ENCODE peak calls at places on chromosomes 1 and 21, in ten cellular contexts. G is adrenal gland, I is heart left ventricle, Z is HCT116, C is prostate gland, H is thyroid gland, T is ovary, N is testis, X is IMR-90, P is Peyer's patch. D is an unnamed sample.
A peak's percentile ranks its signal among the peaks of the same experiment; 100 is the strongest.

GRCh38 chr1:30413606-30414005 is 309.8 kb downstream of the MATN1 start:
- DNase-seq in X (no peak), T (no peak), I (peak; percentile 9), H (no peak), G (no peak), C (no peak), P (no peak), Z (no peak), N (no peak), D (no peak)

GRCh38 chr1:226457307-226457712 is 49.4 kb upstream of the PARP1 start:
- DNase-seq in C (no peak), N (no peak), Z (no peak), P (peak; percentile 54), G (no peak), X (no peak), I (no peak), T (no peak), H (no peak), D (peak; percentile 16)

GRCh38 chr1:241990040-241990439 is 8.9 kb downstream of the MAP1LC3C start:
- DNase-seq in X (peak; percentile 82), Z (peak; percentile 76), I (peak; percentile 72), G (peak; percentile 95), H (peak; percentile 73), P (peak; percentile 36), C (no peak), N (peak; percentile 75), T (peak; percentile 91), D (no peak)

GRCh38 chr1:22376976-22377375 is 74.7 kb upstream of the ZBTB40 start:
- DNase-seq in T (no peak), C (no peak), X (no peak), H (no peak), Z (no peak), N (no peak), G (peak; percentile 21), I (no peak), P (no peak), D (no peak)

GRCh38 chr1:165844933-165845332 is 17.5 kb downstream of the UCK2 start:
- DNase-seq in Z (no peak), P (no peak), T (no peak), X (no peak), G (no peak), C (no peak), N (no peak), H (no peak), I (peak; percentile 32), D (no peak)

GRCh38 chr1:165444897-165445370 is at the start of gene RXRG:
- DNase-seq in X (peak; percentile 0), H (peak; percentile 25), Z (no peak), T (peak; percentile 33), C (peak; percentile 5), P (no peak), N (peak; percentile 42), I (peak; percentile 30), G (no peak), D (peak; percentile 9)

GRCh38 chr1:32336963-32337675 is 1.1 kb upstream of the MARCKSL1 start:
- DNase-seq in Z (no peak), X (peak; percentile 47), T (no peak), H (peak; percentile 50), N (no peak), C (no peak), G (no peak), P (peak; percentile 80), I (peak; percentile 61), D (no peak)

GRCh38 chr1:59116920-59117542 is 179.9 kb upstream of the FGGY start:
- DNase-seq in T (no peak), P (no peak), H (no peak), X (peak; percentile 56), G (no peak), I (no peak), N (no peak), C (no peak), Z (no peak), D (no peak)

GRCh38 chr1:93177991-93178390 is 2.2 kb downstream of the TMED5 start:
- DNase-seq in X (peak; percentile 44), N (no peak), C (no peak), I (no peak), G (no peak), Z (no peak), T (no peak), P (no peak), H (no peak), D (peak; percentile 58)

GRCh38 chr1:93178418-93178817 is 1.8 kb downstream of the TMED5 start:
- DNase-seq in X (peak; percentile 17), Z (no peak), N (no peak), P (no peak), H (no peak), T (no peak), I (no peak), C (no peak), G (peak; percentile 25), D (peak; percentile 37)

GRCh38 chr1:93186667-93187066 is 6.1 kb downstream of the CCDC18 start:
- DNase-seq in C (no peak), I (no peak), N (no peak), G (no peak), T (no peak), Z (no peak), X (no peak), H (no peak), P (no peak), D (no peak)

GRCh38 chr1:93179886-93180722 is at the start of gene TMED5:
- DNase-seq in Z (peak; percentile 94), C (peak; percentile 98), G (peak; percentile 99), H (peak; percentile 98), X (peak; percentile 98), N (peak; percentile 98), T (peak; percentile 98), I (peak; percentile 98), P (peak; percentile 96), D (peak; percentile 99)

DNA sequence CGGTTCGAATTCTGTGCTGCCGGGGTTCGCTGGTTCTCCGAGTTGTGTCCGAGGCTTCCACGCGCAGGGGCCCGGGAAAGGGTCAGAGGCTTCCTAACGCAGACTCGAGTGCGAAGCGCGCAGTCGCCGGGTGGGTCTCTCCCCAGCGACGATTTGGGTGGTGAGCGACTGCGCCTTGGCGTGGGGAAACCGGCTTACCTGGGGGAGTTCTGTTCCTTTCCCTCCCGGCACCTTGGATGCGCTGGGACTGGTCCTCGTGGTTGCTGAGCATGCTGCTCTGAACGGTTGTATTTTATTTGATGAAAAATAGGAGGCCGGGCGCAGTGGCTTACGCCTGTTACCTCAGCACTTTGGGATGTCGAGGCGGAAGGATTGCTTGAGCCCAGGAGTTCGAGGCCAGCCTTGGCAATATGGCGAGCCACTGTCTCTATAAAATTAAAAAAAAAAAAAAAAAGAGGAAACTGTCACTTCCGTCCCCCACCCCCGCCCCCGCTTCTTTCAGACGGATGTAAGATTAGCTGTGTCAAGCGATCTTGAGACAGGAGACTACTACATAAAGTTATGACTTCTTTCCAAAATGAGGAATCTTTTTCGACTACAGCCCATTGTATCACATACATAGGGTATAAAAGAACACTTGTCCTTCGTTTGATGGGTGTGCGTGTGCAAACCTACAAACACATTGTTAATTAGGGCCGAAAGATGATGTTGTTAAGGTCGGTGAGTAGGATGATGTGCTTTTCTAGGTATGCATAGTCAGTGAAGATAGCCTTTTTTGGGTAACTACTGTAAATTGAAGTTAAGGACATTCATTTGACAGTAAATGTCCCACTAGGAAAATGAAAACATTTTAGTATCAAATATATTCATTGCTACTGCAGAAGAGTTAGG is at the start of gene CCDC18:
- DNase-seq in I (no peak), P (peak; percentile 66), H (no peak), T (no peak), X (peak; percentile 44), C (no peak), G (no peak), N (no peak), Z (peak; percentile 36), D (peak; percentile 36)
- TF ChIP-seq POLR2A in I (no peak), P (no peak), H (no peak), T (no peak), X (no peak), C (no peak), G (no peak), N (no peak), Z (no peak), D (peak; percentile 36)

GRCh38 chr21:40169971-40170370 is 302.7 kb downstream of the PCP4 start:
- DNase-seq in X (no peak), P (no peak), H (no peak), I (no peak), T (no peak), C (no peak), Z (no peak), N (no peak), G (no peak), D (no peak)
- H3K4me1 ChIP-seq in X (no peaks in the 10 kb centered on the region), P (no peaks in the 10 kb centered on the region), H (no peaks in the 10 kb centered on the region), I (no peaks in the 10 kb centered on the region), T (no peaks in the 10 kb centered on the region), C (no peaks in the 10 kb centered on the region), Z (no peaks in the 10 kb centered on the region), N (no peaks in the 10 kb centered on the region), G (no peaks in the 10 kb centered on the region), D (no peaks in the 10 kb centered on the region)

GRCh38 chr1:10745886-10746455 is 50.5 kb downstream of the CASZ1 start:
- DNase-seq in Z (no peak), X (no peak), G (no peak), N (no peak), I (no peak), C (peak; percentile 38), T (no peak), P (no peak), H (peak; percentile 42), D (no peak)
- TF ChIP-seq POLR2A in Z (no peak), X (no peak), G (no peak), N (no peak), I (no peak), C (no peak), T (no peak), P (no peak), H (no peak), D (no peak)

GRCh38 chr1:12591267-12591938 is 26.6 kb downstream of the DHRS3 start:
- DNase-seq in I (peak; percentile 77), Z (no peak), C (peak; percentile 84), P (no peak), X (no peak), T (peak; percentile 91), H (no peak), G (no peak), N (peak; percentile 63), D (no peak)

GRCh38 chr1:12594490-12594889 is 23.5 kb downstream of the DHRS3 start:
- DNase-seq in Z (no peak), T (no peak), G (no peak), X (no peak), H (no peak), C (no peak), P (no peak), N (no peak), I (no peak), D (no peak)

GRCh38 chr1:12592496-12592895 is 25.5 kb downstream of the DHRS3 start:
- DNase-seq in I (no peak), Z (no peak), X (no peak), P (no peak), G (no peak), T (no peak), H (no peak), N (no peak), C (no peak), D (no peak)

GRCh38 chr1:12594966-12595838 is 22.8 kb downstream of the DHRS3 start:
- DNase-seq in C (peak; percentile 74), T (peak; percentile 86), G (no peak), H (peak; percentile 88), X (peak; percentile 59), P (peak; percentile 46), I (peak; percentile 76), Z (no peak), N (no peak), D (peak; percentile 41)

DNA sequence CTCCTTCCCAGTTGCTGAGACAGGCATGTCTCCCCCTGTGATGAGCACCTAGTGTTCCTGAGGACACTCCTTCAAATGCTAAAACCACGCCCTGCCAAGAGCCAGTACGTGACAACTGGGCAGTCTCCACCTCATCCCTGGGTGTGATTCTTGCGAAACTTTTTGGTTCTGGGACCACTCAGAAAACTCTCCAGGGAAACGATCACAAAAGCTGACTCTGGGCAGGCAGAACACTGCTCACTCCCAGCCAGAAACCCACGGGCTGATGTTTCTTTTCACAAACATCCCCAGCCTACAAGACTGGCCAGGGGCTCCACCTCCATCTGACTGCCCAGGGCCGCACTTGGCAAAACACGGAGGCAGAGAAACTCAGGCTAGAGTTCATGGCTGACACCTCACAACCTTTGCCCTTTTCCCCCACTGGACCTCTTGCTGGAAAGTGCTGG is 24.4 kb downstream of the DHRS3 start:
- DNase-seq in P (no peak), Z (no peak), G (no peak), I (no peak), N (peak; percentile 19), C (peak; percentile 72), T (peak; percentile 76), X (peak; percentile 59), H (peak; percentile 66), D (no peak)
- H3K4me1 ChIP-seq in P (peaks cover 11% of the 10 kb centered on the region), Z (peaks cover 75% of the 10 kb centered on the region), G (peaks cover 41% of the 10 kb centered on the region), I (peaks cover 76% of the 10 kb centered on the region), N (peaks cover 30% of the 10 kb centered on the region), C (peaks cover 47% of the 10 kb centered on the region), T (peaks cover 31% of the 10 kb centered on the region), X (peaks cover 24% of the 10 kb centered on the region), H (peaks cover 51% of the 10 kb centered on the region), D (peaks cover 19% of the 10 kb centered on the region)